ENCODE peak calls at places on chromosomes 7 and 10, in eight cellular contexts. One of them, this sample, is unnamed.

GRCh38 chr7:19470031-19470430 is 238.8 kb downstream of the POLR1F start:
- DNase-seq in astrocyte of the spinal cord: no peak
- DNase-seq in fibroblast of lung: no peak
- DNase-seq in nephron progenitor cell: no peak
- DNase-seq in left lung: no peak
- DNase-seq in colonic mucosa: no peak
- DNase-seq in cardiac fibroblast: peak; percentile 43
- DNase-seq in Calu3: no peak
- DNase-seq in this sample: no peak

GRCh38 chr10:12419279-12419847 is 70.0 kb downstream of the CAMK1D start:
- DNase-seq in fibroblast of lung: peak; percentile 100
- DNase-seq in cardiac fibroblast: peak; percentile 95
- DNase-seq in nephron progenitor cell: no peak
- DNase-seq in astrocyte of the spinal cord: peak; percentile 99
- DNase-seq in colonic mucosa: no peak
- DNase-seq in Calu3: peak; percentile 31
- DNase-seq in left lung: no peak
- DNase-seq in this sample: peak; percentile 37

GRCh38 chr10:132910901-132911711 is 31.3 kb downstream of the CFAP46 start:
- DNase-seq in nephron progenitor cell: no peak
- DNase-seq in astrocyte of the spinal cord: no peak
- DNase-seq in fibroblast of lung: peak; percentile 4
- DNase-seq in left lung: no peak
- DNase-seq in Calu3: no peak
- DNase-seq in cardiac fibroblast: no peak
- DNase-seq in colonic mucosa: no peak
- DNase-seq in this sample: no peak

GRCh38 chr10:89217057-89217990 is 10.2 kb upstream of the CH25H start:
- DNase-seq in left lung: no peak
- DNase-seq in Calu3: peak; percentile 47
- DNase-seq in colonic mucosa: peak; percentile 71
- DNase-seq in cardiac fibroblast: peak; percentile 80
- DNase-seq in fibroblast of lung: peak; percentile 48
- DNase-seq in nephron progenitor cell: peak; percentile 55
- DNase-seq in astrocyte of the spinal cord: peak; percentile 76
- DNase-seq in this sample: peak; percentile 53

GRCh38 chr10:51010977-51011376 is 63.3 kb upstream of the PRKG1 start:
- DNase-seq in nephron progenitor cell: peak; percentile 11
- DNase-seq in Calu3: peak; percentile 33
- DNase-seq in colonic mucosa: no peak
- DNase-seq in cardiac fibroblast: peak; percentile 72
- DNase-seq in fibroblast of lung: peak; percentile 18
- DNase-seq in astrocyte of the spinal cord: peak; percentile 42
- DNase-seq in left lung: no peak
- DNase-seq in this sample: no peak

GRCh38 chr7:34026481-34027225 is 121.3 kb downstream of the BMPER start:
- DNase-seq in nephron progenitor cell: no peak
- DNase-seq in astrocyte of the spinal cord: no peak
- DNase-seq in fibroblast of lung: no peak
- DNase-seq in Calu3: no peak
- DNase-seq in left lung: no peak
- DNase-seq in colonic mucosa: no peak
- DNase-seq in cardiac fibroblast: no peak
- DNase-seq in this sample: no peak

GRCh38 chr7:1468203-1468602 is 8.9 kb upstream of the MICALL2 start:
- DNase-seq in fibroblast of lung: no peak
- DNase-seq in astrocyte of the spinal cord: no peak
- DNase-seq in Calu3: no peak
- DNase-seq in left lung: no peak
- DNase-seq in cardiac fibroblast: no peak
- DNase-seq in nephron progenitor cell: no peak
- DNase-seq in colonic mucosa: no peak
- DNase-seq in this sample: no peak

GRCh38 chr7:14826426-14826825 is 76.1 kb downstream of the DGKB start:
- DNase-seq in colonic mucosa: no peak
- DNase-seq in nephron progenitor cell: no peak
- DNase-seq in fibroblast of lung: no peak
- DNase-seq in Calu3: no peak
- DNase-seq in astrocyte of the spinal cord: no peak
- DNase-seq in cardiac fibroblast: no peak
- DNase-seq in left lung: no peak
- DNase-seq in this sample: no peak

GRCh38 chr10:96587255-96588059 is 645 bp upstream of the TM9SF3 start:
- DNase-seq in astrocyte of the spinal cord: peak; percentile 84
- DNase-seq in left lung: no peak
- DNase-seq in Calu3: no peak
- DNase-seq in colonic mucosa: peak; percentile 47
- DNase-seq in fibroblast of lung: peak; percentile 86
- DNase-seq in nephron progenitor cell: no peak
- DNase-seq in cardiac fibroblast: peak; percentile 88
- DNase-seq in this sample: no peak

GRCh38 chr7:54115028-54115763 is 427.0 kb upstream of the VSTM2A start:
- DNase-seq in fibroblast of lung: no peak
- DNase-seq in left lung: no peak
- DNase-seq in cardiac fibroblast: no peak
- DNase-seq in Calu3: no peak
- DNase-seq in colonic mucosa: no peak
- DNase-seq in astrocyte of the spinal cord: no peak
- DNase-seq in nephron progenitor cell: no peak
- DNase-seq in this sample: no peak

GRCh38 chr7:132145466-132145865 is 430.8 kb downstream of the PLXNA4 start:
- DNase-seq in fibroblast of lung: peak; percentile 97
- DNase-seq in nephron progenitor cell: no peak
- DNase-seq in cardiac fibroblast: peak; percentile 60
- DNase-seq in left lung: no peak
- DNase-seq in Calu3: peak; percentile 32
- DNase-seq in colonic mucosa: peak; percentile 21
- DNase-seq in astrocyte of the spinal cord: peak; percentile 91
- DNase-seq in this sample: no peak

GRCh38 chr10:17951868-17952371 is at the start of gene SLC39A12:
- DNase-seq in cardiac fibroblast: peak; percentile 74
- DNase-seq in fibroblast of lung: peak; percentile 80
- DNase-seq in astrocyte of the spinal cord: peak; percentile 64
- DNase-seq in colonic mucosa: no peak
- DNase-seq in nephron progenitor cell: no peak
- DNase-seq in Calu3: no peak
- DNase-seq in left lung: no peak
- DNase-seq in this sample: no peak

GRCh38 chr7:117279931-117280525 is 42.8 kb downstream of the WNT2 start:
- DNase-seq in cardiac fibroblast: no peak
- DNase-seq in nephron progenitor cell: no peak
- DNase-seq in colonic mucosa: no peak
- DNase-seq in left lung: no peak
- DNase-seq in Calu3: no peak
- DNase-seq in fibroblast of lung: no peak
- DNase-seq in astrocyte of the spinal cord: no peak
- DNase-seq in this sample: no peak

GRCh38 chr10:47453435-47454293 is 30.3 kb downstream of the ANXA8 start:
- DNase-seq in nephron progenitor cell: no peak
- DNase-seq in Calu3: no peak
- DNase-seq in astrocyte of the spinal cord: no peak
- DNase-seq in fibroblast of lung: no peak
- DNase-seq in cardiac fibroblast: no peak
- DNase-seq in colonic mucosa: no peak
- DNase-seq in left lung: no peak
- DNase-seq in this sample: no peak

GRCh38 chr7:1106063-1106782 is 18.3 kb downstream of the GPER1 start:
- DNase-seq in Calu3: no peak
- DNase-seq in astrocyte of the spinal cord: no peak
- DNase-seq in nephron progenitor cell: no peak
- DNase-seq in left lung: no peak
- DNase-seq in cardiac fibroblast: no peak
- DNase-seq in fibroblast of lung: no peak
- DNase-seq in colonic mucosa: no peak
- DNase-seq in this sample: no peak

GRCh38 chr7:12951397-12951801 is 264.0 kb downstream of the ARL4A start:
- DNase-seq in fibroblast of lung: peak; percentile 90
- DNase-seq in Calu3: peak; percentile 8
- DNase-seq in cardiac fibroblast: peak; percentile 76
- DNase-seq in astrocyte of the spinal cord: peak; percentile 85
- DNase-seq in nephron progenitor cell: no peak
- DNase-seq in left lung: no peak
- DNase-seq in colonic mucosa: no peak
- DNase-seq in this sample: no peak

GRCh38 chr10:24331457-24331856 is 122.5 kb downstream of the KIAA1217 start:
- DNase-seq in cardiac fibroblast: peak; percentile 93
- DNase-seq in left lung: no peak
- DNase-seq in astrocyte of the spinal cord: peak; percentile 58
- DNase-seq in Calu3: peak; percentile 76
- DNase-seq in colonic mucosa: peak; percentile 78
- DNase-seq in fibroblast of lung: peak; percentile 78
- DNase-seq in nephron progenitor cell: no peak
- DNase-seq in this sample: peak; percentile 57

GRCh38 chr7:121937224-121937623 is 64.3 kb downstream of the PTPRZ1 start:
- DNase-seq in nephron progenitor cell: no peak
- DNase-seq in fibroblast of lung: no peak
- DNase-seq in astrocyte of the spinal cord: no peak
- DNase-seq in left lung: no peak
- DNase-seq in cardiac fibroblast: no peak
- DNase-seq in Calu3: no peak
- DNase-seq in colonic mucosa: no peak
- DNase-seq in this sample: no peak

GRCh38 chr10:79202188-79203013 is 133.6 kb downstream of the ZMIZ1 start:
- DNase-seq in astrocyte of the spinal cord: peak; percentile 27
- DNase-seq in cardiac fibroblast: peak; percentile 33
- DNase-seq in Calu3: peak; percentile 75
- DNase-seq in nephron progenitor cell: peak; percentile 65
- DNase-seq in colonic mucosa: no peak
- DNase-seq in fibroblast of lung: no peak
- DNase-seq in left lung: peak; percentile 67
- DNase-seq in this sample: no peak

DNA sequence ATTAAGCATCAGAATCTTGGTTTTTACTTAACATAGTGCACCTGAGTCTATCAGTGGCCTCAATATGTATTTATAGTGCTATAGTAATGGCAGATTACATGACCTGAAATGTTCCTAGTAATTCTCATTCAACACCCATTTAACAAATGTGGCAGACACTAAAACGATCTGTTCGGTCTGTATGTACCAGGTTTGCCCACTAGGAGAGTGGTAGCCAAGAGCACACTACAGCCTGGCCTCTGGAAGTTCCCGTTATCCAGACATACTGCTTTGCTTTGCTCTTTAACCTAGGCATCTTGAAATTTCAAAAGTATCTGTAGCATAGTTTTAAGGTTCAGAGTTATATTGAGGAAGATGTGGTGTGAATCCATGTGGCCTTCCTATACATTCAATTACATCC is 395.7 kb upstream of the NRG3 start:
- DNase-seq in colonic mucosa: no peak
- DNase-seq in nephron progenitor cell: no peak
- DNase-seq in cardiac fibroblast: no peak
- DNase-seq in fibroblast of lung: no peak
- DNase-seq in Calu3: no peak
- DNase-seq in left lung: no peak
- DNase-seq in astrocyte of the spinal cord: no peak
- DNase-seq in this sample: no peak
- TF ChIP-seq CTCF in colonic mucosa: no peak
- TF ChIP-seq CTCF in nephron progenitor cell: no peak
- TF ChIP-seq CTCF in cardiac fibroblast: no peak
- TF ChIP-seq CTCF in fibroblast of lung: no peak
- TF ChIP-seq CTCF in Calu3: no peak
- TF ChIP-seq CTCF in left lung: no peak
- TF ChIP-seq CTCF in astrocyte of the spinal cord: no peak
- TF ChIP-seq CTCF in this sample: no peak

DNA sequence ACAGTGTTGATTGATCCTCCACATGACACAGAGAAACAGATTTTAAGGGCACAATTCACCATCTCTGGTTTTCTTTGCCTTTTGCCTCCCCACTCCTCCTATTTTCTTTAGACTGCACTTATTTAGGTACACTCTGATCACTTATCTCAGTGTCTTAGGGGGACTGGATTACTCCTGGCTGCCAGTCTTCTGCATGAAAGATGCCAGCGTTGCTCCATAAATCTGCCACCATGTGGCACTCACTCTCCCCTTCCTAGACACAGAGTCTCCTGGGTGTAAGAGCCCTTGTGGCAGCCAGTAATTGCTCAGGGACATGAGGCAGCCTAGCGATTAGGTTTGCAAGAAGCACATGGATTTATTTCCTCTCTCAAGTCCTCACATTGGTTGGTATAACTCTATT is 34.5 kb upstream of the RBM20 start:
- DNase-seq in Calu3: no peak
- DNase-seq in astrocyte of the spinal cord: no peak
- DNase-seq in fibroblast of lung: no peak
- DNase-seq in colonic mucosa: no peak
- DNase-seq in left lung: no peak
- DNase-seq in cardiac fibroblast: no peak
- DNase-seq in nephron progenitor cell: no peak
- DNase-seq in this sample: no peak
- TF ChIP-seq CTCF in Calu3: no peak
- TF ChIP-seq CTCF in astrocyte of the spinal cord: no peak
- TF ChIP-seq CTCF in fibroblast of lung: no peak
- TF ChIP-seq CTCF in colonic mucosa: no peak
- TF ChIP-seq CTCF in left lung: no peak
- TF ChIP-seq CTCF in cardiac fibroblast: no peak
- TF ChIP-seq CTCF in nephron progenitor cell: no peak
- TF ChIP-seq CTCF in this sample: peak; percentile 36

GRCh38 chr7:139127648-139128047 is 18.1 kb upstream of the ZC3HAV1 start:
- DNase-seq in left lung: no peak
- DNase-seq in nephron progenitor cell: no peak
- DNase-seq in astrocyte of the spinal cord: peak; percentile 40
- DNase-seq in Calu3: no peak
- DNase-seq in colonic mucosa: no peak
- DNase-seq in cardiac fibroblast: peak; percentile 24
- DNase-seq in fibroblast of lung: no peak
- DNase-seq in this sample: no peak
- TF ChIP-seq CTCF in left lung: no peak
- TF ChIP-seq CTCF in nephron progenitor cell: no peak
- TF ChIP-seq CTCF in astrocyte of the spinal cord: peak; percentile 21
- TF ChIP-seq CTCF in Calu3: no peak
- TF ChIP-seq CTCF in colonic mucosa: no peak
- TF ChIP-seq CTCF in cardiac fibroblast: no peak
- TF ChIP-seq CTCF in fibroblast of lung: no peak
- TF ChIP-seq CTCF in this sample: no peak

DNA sequence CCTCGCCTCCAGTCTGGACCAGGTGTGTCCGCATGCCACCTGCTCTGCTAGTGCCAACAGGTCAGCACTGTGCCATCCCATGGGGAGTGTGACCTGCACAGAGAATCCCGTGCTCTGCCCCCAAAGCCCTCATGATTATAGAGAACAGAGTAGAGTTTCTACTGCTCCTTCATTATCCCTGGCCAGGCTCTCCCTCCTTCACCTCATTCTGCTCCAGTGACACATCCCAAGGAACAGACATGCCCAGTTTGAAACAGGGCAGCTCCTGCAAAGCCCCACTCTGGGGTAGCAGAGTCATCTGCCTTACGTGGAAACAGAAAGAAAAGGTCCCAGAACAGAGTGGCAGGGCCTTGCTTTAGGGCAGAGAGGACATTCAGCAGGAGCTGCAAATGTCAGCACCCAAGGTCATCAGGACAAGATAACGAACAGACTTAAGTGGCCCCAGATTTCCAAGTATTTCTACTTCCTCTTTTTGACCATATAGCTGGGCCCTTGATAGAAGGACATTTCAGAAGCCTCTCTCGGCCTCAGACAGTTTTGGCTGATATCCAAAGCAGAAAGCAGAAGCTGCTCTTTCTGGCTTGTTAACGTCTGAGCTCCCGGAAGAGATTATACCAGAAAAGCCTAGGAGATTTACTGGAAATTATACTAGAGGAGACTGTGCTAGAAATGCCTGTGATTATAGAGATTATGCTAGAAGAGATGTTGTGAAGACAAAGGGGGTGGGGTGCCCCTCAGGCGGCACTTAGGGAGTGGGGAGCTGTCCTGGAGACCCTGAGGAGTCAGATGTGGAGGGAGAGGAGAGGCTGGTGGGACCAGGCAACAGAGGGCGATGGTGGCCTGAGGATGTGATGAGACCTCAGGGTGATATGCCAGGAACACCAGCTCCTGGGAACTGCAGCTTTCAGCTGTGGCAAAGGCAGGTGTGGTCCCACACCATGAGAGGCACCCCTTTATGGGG is 12.6 kb downstream of the TMEM176B start:
- DNase-seq in left lung: no peak
- DNase-seq in astrocyte of the spinal cord: no peak
- DNase-seq in nephron progenitor cell: no peak
- DNase-seq in colonic mucosa: peak; percentile 57
- DNase-seq in cardiac fibroblast: no peak
- DNase-seq in Calu3: no peak
- DNase-seq in fibroblast of lung: no peak
- DNase-seq in this sample: peak; percentile 55
- TF ChIP-seq CTCF in left lung: no peak
- TF ChIP-seq CTCF in astrocyte of the spinal cord: no peak
- TF ChIP-seq CTCF in nephron progenitor cell: no peak
- TF ChIP-seq CTCF in colonic mucosa: no peak
- TF ChIP-seq CTCF in cardiac fibroblast: no peak
- TF ChIP-seq CTCF in Calu3: no peak
- TF ChIP-seq CTCF in fibroblast of lung: no peak
- TF ChIP-seq CTCF in this sample: no peak

This sample was measured in heart right ventricle.